ENCODE peak calls at places on chromosomes 3 and 15, in five cellular contexts. E is astrocyte of the cerebellum; V is HL-60; R is stimulated activated CD8-positive, alpha-beta memory T cell treated with anti-CD3 and anti-CD28 coated beads, Interleukin-7, amount 100 ng/mL, for 48 hours; G is upper lobe of right lung. C is an unnamed sample.

GRCh38 chr3:134656211-134656800 is 5.5 kb upstream of the KY start:
- DNase-seq in E (no peak), V (no peak), R (no peak), G (no peak), C (no peak)

GRCh38 chr3:42819351-42819965 is 10.2 kb downstream of the ACKR2 start:
- DNase-seq in E (no peak), V (no peak), R (no peak), G (no peak), C (no peak)

GRCh38 chr3:182855076-182855475 is 61.8 kb downstream of the ATP11B start:
- DNase-seq in E (no peak), V (no peak), R (no peak), G (no peak), C (no peak)

GRCh38 chr3:70999730-71000129 is 583.8 kb downstream of the FOXP1 start:
- DNase-seq in E (peak), V (no peak), R (no peak), G (no peak), C (no peak)

GRCh38 chr15:74958320-74958907 is 1.8 kb upstream of the RPP25 start:
- DNase-seq in E (no peak), V (no peak), R (no peak), G (peak), C (peak)

GRCh38 chr3:137642831-137643230 is 121.3 kb upstream of the SOX14 start:
- DNase-seq in E (no peak), V (no peak), R (no peak), G (no peak), C (no peak)

GRCh38 chr15:85164841-85165466 is 183.3 kb downstream of the PDE8A start:
- DNase-seq in E (no peak), V (no peak), R (no peak), G (no peak), C (no peak)

GRCh38 chr3:185989511-185989910 is 51.7 kb upstream of the TRA2B start:
- DNase-seq in E (no peak), V (no peak), R (no peak), G (no peak), C (no peak)

GRCh38 chr15:34335176-34335575 is 2.4 kb downstream of the SLC12A6 start:
- DNase-seq in E (no peak), V (peak), R (no peak), G (no peak), C (no peak)

GRCh38 chr3:13120928-13121552 is 47.8 kb upstream of the IQSEC1 start:
- DNase-seq in E (no peak), V (no peak), R (no peak), G (peak), C (peak)

GRCh38 chr3:146715176-146715575 is 110.0 kb upstream of the PLSCR5 start:
- DNase-seq in E (no peak), V (no peak), R (no peak), G (no peak), C (no peak)

GRCh38 chr3:181564222-181564621 is 147.5 kb upstream of the SOX2 start:
- DNase-seq in E (no peak), V (no peak), R (no peak), G (no peak), C (no peak)

GRCh38 chr3:66073464-66074141 is 34.9 kb upstream of the MAGI1 start:
- DNase-seq in E (no peak), V (no peak), R (no peak), G (no peak), C (no peak)

C was measured in posterior vena cava.